ENCODE peak calls at places on chromosome 14, in nine cellular contexts. F, W, U, H, L, T, X, Y and Q are unnamed samples.

GRCh38 chr14:103137721-103138482 is 14.6 kb downstream of the TNFAIP2 start:
- DNase-seq in T (no peak), L (no peak), F (no peak), Y (no peak), H (no peak), U (no peak), X (no peak), W (no peak), Q (no peak)

GRCh38 chr14:96368534-96368933 is 5.2 kb downstream of the GSKIP start:
- DNase-seq in W (no peak), F (no peak), Y (no peak), H (no peak), L (no peak), T (no peak), U (no peak), X (no peak), Q (no peak)

GRCh38 chr14:22780941-22781605 is 14.6 kb downstream of the OXA1L start:
- DNase-seq in F (no peak), X (no peak), L (no peak), H (no peak), U (no peak), W (no peak), Y (no peak), T (no peak), Q (no peak)

GRCh38 chr14:73996731-73997107 is 22.4 kb downstream of the ENTPD5 start:
- DNase-seq in U (no peak), T (no peak), W (no peak), F (no peak), X (no peak), Y (no peak), L (no peak), H (no peak), Q (no peak)

GRCh38 chr14:75295061-75295461 is 16.4 kb downstream of the FOS start:
- DNase-seq in H (peak), L (peak), U (no peak), Y (peak), W (peak), T (peak), F (peak), X (no peak), Q (peak)

GRCh38 chr14:102544034-102544744 is 34.6 kb upstream of the ANKRD9 start:
- DNase-seq in H (no peak), T (no peak), U (no peak), Y (no peak), F (no peak), W (no peak), X (no peak), L (no peak), Q (peak)

GRCh38 chr14:25048170-25049126 is 1.5 kb downstream of the STXBP6 start:
- DNase-seq in W (peak), U (no peak), F (no peak), Y (no peak), T (peak), H (peak), X (no peak), L (peak), Q (no peak)

GRCh38 chr14:102255401-102256190 is 49.4 kb downstream of the MOK start:
- DNase-seq in F (peak), L (peak), T (no peak), U (no peak), Y (peak), X (no peak), W (no peak), H (no peak), Q (peak)

GRCh38 chr14:53356361-53357150 is 203.4 kb upstream of the DDHD1 start:
- DNase-seq in U (no peak), Y (no peak), H (no peak), W (no peak), X (no peak), F (no peak), T (no peak), L (no peak), Q (no peak)

GRCh38 chr14:101914083-101914482 is 50.3 kb upstream of the DYNC1H1 start:
- DNase-seq in X (no peak), H (no peak), W (no peak), L (no peak), Y (no peak), F (no peak), U (no peak), T (no peak), Q (no peak)

GRCh38 chr14:75751291-75751690 is 90.2 kb downstream of the TTLL5 start:
- DNase-seq in W (no peak), U (no peak), F (no peak), H (no peak), T (no peak), Y (no peak), X (no peak), L (peak), Q (no peak)

GRCh38 chr14:71309756-71310155 is 402.5 kb downstream of the PCNX1 start:
- DNase-seq in F (no peak), Y (no peak), T (no peak), W (no peak), H (no peak), X (no peak), U (no peak), L (no peak), Q (no peak)
- TF ChIP-seq CTCF in F (peak), Y (no peak), T (no peak), W (no peak), H (no peak), X (peak), U (no peak), L (peak), Q (no peak)

DNA sequence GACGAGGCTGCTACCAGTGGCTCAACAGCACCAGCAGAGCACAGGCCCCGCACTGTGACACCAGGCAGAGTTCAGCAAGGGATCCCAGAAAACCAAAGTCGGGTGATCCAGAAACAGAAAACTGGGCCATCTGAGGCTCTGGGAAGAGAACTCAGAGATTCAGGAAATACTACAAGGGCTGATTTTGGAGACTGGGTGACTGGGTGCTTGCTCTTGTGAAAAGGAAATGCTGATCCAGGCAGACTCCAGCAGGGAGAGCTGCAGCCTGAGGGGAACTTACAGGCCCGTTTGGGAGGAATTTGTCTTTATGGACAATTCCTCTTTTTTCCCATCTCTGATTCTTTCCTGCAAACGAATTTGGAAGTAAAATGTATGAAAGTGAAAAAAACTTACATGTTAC is 28.2 kb downstream of the FOXN3 start:
- DNase-seq in L (peak), U (no peak), T (no peak), Y (no peak), F (no peak), W (no peak), H (no peak), X (no peak), Q (peak)
- TF ChIP-seq CTCF in L (peak), U (peak), T (no peak), Y (no peak), F (no peak), W (peak), H (no peak), X (peak), Q (no peak)

GRCh38 chr14:92848941-92849340 is 54.8 kb downstream of the GOLGA5 start:
- DNase-seq in X (no peak), W (no peak), U (no peak), L (no peak), H (no peak), T (no peak), Y (no peak), F (no peak), Q (no peak)

GRCh38 chr14:92847220-92848148 is 53.4 kb downstream of the GOLGA5 start:
- DNase-seq in H (no peak), L (no peak), Y (no peak), U (no peak), W (no peak), F (peak), X (no peak), T (no peak), Q (no peak)

GRCh38 chr14:92846162-92846897 is 52.2 kb downstream of the GOLGA5 start:
- DNase-seq in F (peak), L (peak), W (no peak), Y (peak), H (no peak), U (no peak), T (no peak), X (peak), Q (peak)

GRCh38 chr14:92850492-92850891 is 56.4 kb downstream of the GOLGA5 start:
- DNase-seq in T (no peak), X (no peak), L (peak), W (no peak), Y (no peak), U (no peak), H (no peak), F (no peak), Q (peak)
- TF ChIP-seq CTCF in T (no peak), X (no peak), L (no peak), W (no peak), Y (no peak), U (no peak), H (no peak), F (no peak), Q (no peak)

GRCh38 chr14:92325835-92326234 is 2.9 kb downstream of the SLC24A4 start:
- DNase-seq in F (no peak), H (no peak), X (no peak), U (no peak), T (no peak), W (no peak), Y (no peak), L (no peak), Q (no peak)
- TF ChIP-seq CTCF in F (no peak), H (no peak), X (no peak), U (peak), T (no peak), W (no peak), Y (no peak), L (peak), Q (no peak)

DNA sequence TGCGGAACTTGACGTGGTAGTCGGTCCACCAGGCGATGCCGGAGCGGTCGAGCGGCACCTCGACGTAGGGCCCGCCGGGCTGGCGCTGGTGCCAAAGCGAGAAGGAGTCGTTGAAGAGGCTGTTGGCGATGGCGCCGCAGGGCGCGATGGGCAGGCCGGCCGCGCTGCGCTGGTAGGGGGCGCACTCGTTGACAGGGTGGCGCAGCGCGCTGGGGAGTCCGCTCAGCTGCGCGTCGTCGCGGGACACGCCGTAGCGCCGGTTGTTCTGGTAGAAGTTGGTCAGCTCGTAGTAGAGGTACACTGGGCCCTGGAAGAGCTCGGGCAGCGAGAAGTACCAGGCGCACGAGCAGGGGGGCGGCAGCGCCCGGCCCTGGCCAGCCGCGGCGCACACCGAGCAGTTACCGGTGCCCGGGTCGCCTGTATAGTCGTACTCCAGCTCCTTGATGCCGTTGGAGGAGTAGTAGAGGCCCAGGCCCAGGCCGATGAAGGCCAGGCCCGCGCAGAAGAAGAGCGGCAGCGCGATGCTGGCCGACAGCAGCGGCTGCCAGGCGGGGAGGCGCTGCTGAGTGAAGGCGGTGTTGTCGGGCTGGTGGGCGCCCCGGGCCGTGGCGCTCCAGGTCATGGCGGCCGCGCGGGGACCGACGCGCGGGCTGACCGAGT is 482 bp downstream of the TMEM30B start:
- DNase-seq in W (peak), F (no peak), Y (peak), U (peak), L (peak), X (no peak), T (peak), H (peak), Q (no peak)
- TF ChIP-seq CTCF in W (peak), F (no peak), Y (peak), U (peak), L (peak), X (peak), T (peak), H (peak), Q (no peak)

DNA sequence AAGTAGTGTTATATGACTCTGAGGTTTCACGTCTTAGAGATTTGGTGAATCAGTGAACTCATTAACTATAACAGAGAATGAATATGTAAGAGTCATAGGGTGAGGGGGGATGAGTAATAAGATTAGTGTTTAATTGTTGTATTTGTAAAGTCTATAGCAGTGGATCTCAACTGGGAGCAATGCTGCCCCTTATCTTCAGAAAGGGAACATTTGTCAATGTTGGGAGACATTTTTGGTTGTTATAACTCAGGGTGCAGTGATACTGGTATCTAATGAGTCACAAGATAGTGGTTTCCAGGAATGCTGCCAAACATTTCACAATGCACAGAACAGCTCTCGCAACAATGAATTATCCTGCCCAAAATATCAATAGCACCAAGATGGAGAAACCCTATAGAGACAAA is 1193.7 kb downstream of the GALC start:
- DNase-seq in W (peak), F (peak), X (peak), T (no peak), H (peak), L (peak), Y (peak), U (no peak), Q (peak)
- TF ChIP-seq CTCF in W (no peak), F (no peak), X (no peak), T (no peak), H (no peak), L (peak), Y (no peak), U (no peak), Q (no peak)